ENCODE peak calls at places on chromosomes 11 and 22, in ten cellular contexts. D is small intestine, J is SK-N-SH, L is tibial nerve, U is neuronal stem cell, T is SJSA1, K is neural progenitor cell, N is A549, F is PC-9, H is uterus. G is an unnamed sample.

GRCh38 chr11:30960387-30960992 is 374.3 kb upstream of the MPPED2 start:
- DNase-seq in J (peak; percentile 30), K (peak; percentile 72), T (no peak), N (peak; percentile 14), F (no peak), D (no peak), U (peak; percentile 36), H (no peak), L (no peak), G (no peak)

GRCh38 chr11:96241351-96241841 is 101.6 kb downstream of the MAML2 start:
- DNase-seq in H (no peak), U (no peak), F (no peak), N (no peak), L (no peak), K (no peak), D (peak; percentile 38), T (peak; percentile 44), J (no peak), G (no peak)

GRCh38 chr11:15547685-15548084 is 433.0 kb downstream of the INSC start:
- DNase-seq in H (no peak), D (no peak), L (no peak), K (peak; percentile 80), F (no peak), N (no peak), U (peak; percentile 47), J (no peak), T (no peak), G (no peak)

GRCh38 chr11:105151936-105152554 is 12.5 kb upstream of the CARD18 start:
- DNase-seq in U (no peak), T (peak; percentile 47), J (no peak), K (no peak), F (no peak), N (no peak), H (no peak), D (no peak), L (no peak), G (no peak)

GRCh38 chr11:70694371-70694770 is 296.0 kb downstream of the CTTN start:
- DNase-seq in U (no peak), N (no peak), K (no peak), F (no peak), J (no peak), D (no peak), H (no peak), L (no peak), T (no peak), G (no peak)

GRCh38 chr11:122167100-122167499 is 51.1 kb upstream of the BLID start:
- DNase-seq in F (no peak), J (no peak), L (no peak), N (no peak), K (no peak), U (no peak), T (peak; percentile 26), D (no peak), H (no peak), G (no peak)

GRCh38 chr11:70719516-70719915 is 321.2 kb downstream of the CTTN start:
- DNase-seq in T (no peak), D (no peak), F (no peak), L (no peak), J (no peak), U (no peak), K (no peak), N (no peak), H (no peak), G (no peak)

GRCh38 chr11:108947654-108948570 is 283.0 kb downstream of the DDX10 start:
- DNase-seq in J (no peak), K (no peak), U (no peak), H (no peak), N (peak; percentile 27), D (no peak), F (no peak), L (no peak), T (no peak), G (no peak)

GRCh38 chr11:86134580-86135318 is 65.9 kb upstream of the PICALM start:
- DNase-seq in L (no peak), N (no peak), T (no peak), J (no peak), U (no peak), F (no peak), H (no peak), K (no peak), D (peak; percentile 92), G (no peak)
- H3K27ac ChIP-seq in L (no peak overlapping the region), N (no peak overlapping the region), T (no peak overlapping the region), J (no peak overlapping the region), U (no peak overlapping the region), F (no peak overlapping the region), H (no peak overlapping the region), K (no peak overlapping the region), D (peak overlapping the region; percentile 44), G (peak overlapping the region; percentile 56)

GRCh38 chr22:22168941-22169867 is 75.4 kb upstream of the VPREB1 start:
- DNase-seq in D (no peak), F (no peak), U (no peak), N (no peak), H (no peak), T (no peak), L (no peak), J (no peak), K (no peak), G (no peak)

GRCh38 chr22:22169923-22170322 is 74.7 kb upstream of the VPREB1 start:
- DNase-seq in J (no peak), U (no peak), N (no peak), K (no peak), T (no peak), F (no peak), L (no peak), H (no peak), D (no peak), G (no peak)

GRCh38 chr22:22166941-22167713 is 77.5 kb upstream of the VPREB1 start:
- DNase-seq in N (no peak), L (no peak), J (no peak), H (no peak), D (no peak), T (no peak), U (no peak), K (no peak), F (no peak), G (no peak)

GRCh38 chr22:22167791-22168189 is 76.8 kb upstream of the VPREB1 start:
- DNase-seq in J (no peak), T (no peak), N (no peak), L (no peak), F (no peak), D (no peak), H (no peak), K (no peak), U (no peak), G (no peak)

DNA sequence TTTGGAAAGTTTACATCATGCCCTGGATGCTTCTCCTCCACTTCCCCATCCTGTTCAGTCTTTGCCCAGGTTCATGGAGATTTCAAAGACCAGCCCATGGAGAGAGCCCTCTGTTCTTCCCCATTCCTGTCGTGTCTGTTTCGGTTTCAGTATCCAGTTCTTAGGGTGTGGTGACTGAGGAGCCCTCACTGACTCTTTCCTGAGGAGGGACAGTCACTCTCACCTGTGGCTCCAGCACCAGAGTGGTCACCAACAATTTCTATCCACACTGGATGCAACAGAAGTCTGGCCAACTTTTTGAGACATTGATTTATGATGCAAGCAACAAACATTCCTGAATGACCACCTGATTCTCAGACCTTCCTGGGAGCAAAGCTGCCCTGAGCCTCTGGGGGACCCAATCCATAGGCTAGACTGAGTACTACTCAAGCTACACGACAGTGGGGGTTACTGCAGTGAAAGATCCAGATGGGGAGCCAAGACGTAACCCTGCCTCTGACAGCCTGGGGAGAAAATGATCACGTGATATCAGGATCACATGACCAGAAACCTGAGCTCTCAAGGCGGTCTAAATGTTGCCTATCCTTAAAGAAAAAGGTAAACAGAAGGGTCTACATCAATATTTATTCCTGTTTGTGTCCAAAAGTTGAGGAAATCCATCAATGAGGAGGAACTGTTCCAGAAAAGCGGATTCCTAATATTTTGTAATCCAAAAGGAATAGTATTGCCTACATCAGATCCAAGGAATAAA is 76.2 kb upstream of the VPREB1 start:
- DNase-seq in N (peak; percentile 11), L (no peak), J (peak; percentile 16), T (no peak), D (peak; percentile 32), U (no peak), H (no peak), F (peak; percentile 0), K (peak; percentile 30), G (no peak)
- H3K4me1 ChIP-seq in N (no peaks in the 10 kb centered on the region), L (peaks cover 3% of the 10 kb centered on the region), J (no peaks in the 10 kb centered on the region), T (no peaks in the 10 kb centered on the region), D (no peaks in the 10 kb centered on the region), U (no peaks in the 10 kb centered on the region), H (no peaks in the 10 kb centered on the region), F (no peaks in the 10 kb centered on the region), K (no peaks in the 10 kb centered on the region), G (no peaks in the 10 kb centered on the region)

GRCh38 chr22:30947163-30947820 is 21.3 kb downstream of the MORC2 start:
- DNase-seq in T (no peak), J (no peak), U (peak; percentile 62), K (peak; percentile 90), D (no peak), F (no peak), N (no peak), H (peak; percentile 35), L (no peak), G (peak; percentile 31)

GRCh38 chr22:30946354-30946753 is 22.2 kb downstream of the MORC2 start:
- DNase-seq in U (no peak), J (no peak), K (no peak), D (no peak), T (no peak), F (no peak), L (no peak), N (no peak), H (no peak), G (no peak)

GRCh38 chr22:30943368-30943767 is 25.2 kb downstream of the MORC2 start:
- DNase-seq in L (no peak), U (no peak), K (no peak), F (no peak), N (no peak), H (no peak), T (no peak), D (peak; percentile 27), J (no peak), G (no peak)

GRCh38 chr22:30945653-30946052 is 22.9 kb downstream of the MORC2 start:
- DNase-seq in L (no peak), F (no peak), U (no peak), N (no peak), T (no peak), K (no peak), J (no peak), H (no peak), D (no peak), G (no peak)

DNA sequence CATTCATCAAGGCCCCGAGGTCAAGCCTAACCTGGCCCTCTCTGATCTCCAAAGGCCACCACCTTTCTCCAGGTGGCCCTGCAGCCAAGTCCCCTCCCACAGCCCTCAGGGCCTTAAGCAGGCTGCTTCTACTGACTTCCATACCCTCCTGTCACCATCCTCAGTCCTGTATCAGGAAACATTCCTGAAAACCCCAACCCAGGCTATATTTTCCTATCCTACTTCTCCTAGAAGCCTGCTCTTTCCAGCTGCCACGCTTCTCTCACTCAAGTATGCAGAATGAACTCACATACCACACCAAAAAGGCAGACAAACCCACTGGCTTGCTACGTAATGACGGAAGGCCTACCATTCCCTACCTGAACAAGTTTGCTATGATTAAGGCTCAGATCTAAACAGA is 23.6 kb downstream of the MORC2 start:
- DNase-seq in N (no peak), J (no peak), D (no peak), L (no peak), F (no peak), K (no peak), T (no peak), H (no peak), U (no peak), G (no peak)
- H3K27ac ChIP-seq in N (no peak overlapping the region), J (no peak overlapping the region), D (no peak overlapping the region), L (no peak overlapping the region), F (no peak overlapping the region), K (no peak overlapping the region), T (no peak overlapping the region), H (no peak overlapping the region), U (no peak overlapping the region), G (no peak overlapping the region)

GRCh38 chr11:34639545-34639944 is 18.7 kb downstream of the EHF start:
- DNase-seq in U (no peak), K (no peak), T (no peak), H (no peak), F (no peak), D (no peak), L (no peak), J (no peak), N (no peak), G (no peak)
- H3K4me1 ChIP-seq in U (peaks cover 4% of the 10 kb centered on the region), K (peaks cover 10% of the 10 kb centered on the region), T (peaks cover 15% of the 10 kb centered on the region), H (no peaks in the 10 kb centered on the region), F (peaks cover 98% of the 10 kb centered on the region), D (peaks cover 24% of the 10 kb centered on the region), L (peaks cover 7% of the 10 kb centered on the region), J (peaks cover 2% of the 10 kb centered on the region), N (peaks cover 86% of the 10 kb centered on the region), G (peaks cover 9% of the 10 kb centered on the region)